ENCODE peak calls at places on chromosome 22, in four cellular contexts. A is T-helper 17 cell, G is cardiac muscle cell, L is tibial nerve. U is an unnamed sample.

GRCh38 chr22:36409911-36410756 is 22.4 kb upstream of the MYH9 start:
- DNase-seq in A (peak; percentile 59), L (no peak), G (peak; percentile 83), U (peak; percentile 58)

GRCh38 chr22:26597026-26597425 is 7.1 kb upstream of the TPST2 start:
- DNase-seq in L (no peak), A (no peak), G (no peak), U (no peak)

GRCh38 chr22:39180566-39180965 is 28.1 kb upstream of the CBX7 start:
- DNase-seq in A (no peak), G (no peak), L (no peak), U (no peak)

GRCh38 chr22:39592104-39593060 is 21.8 kb downstream of the CACNA1I start:
- DNase-seq in L (no peak), A (no peak), G (peak; percentile 82), U (no peak)

GRCh38 chr22:41508770-41509170 is 35.5 kb downstream of the POLR3H start:
- DNase-seq in A (no peak), G (no peak), L (no peak), U (no peak)

GRCh38 chr22:22037740-22038139 is 55.2 kb upstream of the TOP3B start:
- DNase-seq in L (no peak), G (peak; percentile 50), A (no peak), U (no peak)

GRCh38 chr22:36737776-36738175 is 34.2 kb upstream of the CACNG2 start:
- DNase-seq in L (no peak), A (no peak), G (no peak), U (no peak)

GRCh38 chr22:23110190-23110921 is 31.4 kb downstream of the RSPH14 start:
- DNase-seq in G (no peak), A (no peak), L (no peak), U (no peak)

GRCh38 chr22:22858559-22858937 is 29.1 kb upstream of the IGLL5 start:
- DNase-seq in A (no peak), L (no peak), G (no peak), U (no peak)

GRCh38 chr22:30262917-30263741 is 3.5 kb downstream of the OSM start:
- DNase-seq in L (peak; percentile 69), G (peak; percentile 76), A (peak; percentile 75), U (peak; percentile 84)

GRCh38 chr22:31757265-31757664 is 3.4 kb downstream of the DEPDC5 start:
- DNase-seq in A (no peak), G (peak; percentile 23), L (no peak), U (no peak)

GRCh38 chr22:49727881-49728563 is 99.7 kb downstream of the BRD1 start:
- DNase-seq in G (no peak), L (peak; percentile 2), A (no peak), U (no peak)
- H3K9me3 ChIP-seq in G (no peaks in the 10 kb centered on the region), L (no peaks in the 10 kb centered on the region), A (no peaks in the 10 kb centered on the region), U (no peaks in the 10 kb centered on the region)

GRCh38 chr22:47564651-47565050 is 802.2 kb downstream of the TBC1D22A start:
- DNase-seq in A (no peak), L (no peak), G (no peak), U (no peak)

GRCh38 chr22:47564158-47564450 is 801.7 kb downstream of the TBC1D22A start:
- DNase-seq in A (no peak), L (no peak), G (no peak), U (no peak)

GRCh38 chr22:47563406-47564157 is 801.1 kb downstream of the TBC1D22A start:
- DNase-seq in A (no peak), G (no peak), L (no peak), U (no peak)

GRCh38 chr22:47567126-47567730 is 804.8 kb downstream of the TBC1D22A start:
- DNase-seq in L (no peak), G (no peak), A (no peak), U (no peak)

GRCh38 chr22:47565607-47566006 is 803.2 kb downstream of the TBC1D22A start:
- DNase-seq in L (no peak), A (no peak), G (no peak), U (no peak)
- H3K9me3 ChIP-seq in L (no peaks in the 10 kb centered on the region), A (no peaks in the 10 kb centered on the region), G (no peaks in the 10 kb centered on the region), U (no peaks in the 10 kb centered on the region)

DNA sequence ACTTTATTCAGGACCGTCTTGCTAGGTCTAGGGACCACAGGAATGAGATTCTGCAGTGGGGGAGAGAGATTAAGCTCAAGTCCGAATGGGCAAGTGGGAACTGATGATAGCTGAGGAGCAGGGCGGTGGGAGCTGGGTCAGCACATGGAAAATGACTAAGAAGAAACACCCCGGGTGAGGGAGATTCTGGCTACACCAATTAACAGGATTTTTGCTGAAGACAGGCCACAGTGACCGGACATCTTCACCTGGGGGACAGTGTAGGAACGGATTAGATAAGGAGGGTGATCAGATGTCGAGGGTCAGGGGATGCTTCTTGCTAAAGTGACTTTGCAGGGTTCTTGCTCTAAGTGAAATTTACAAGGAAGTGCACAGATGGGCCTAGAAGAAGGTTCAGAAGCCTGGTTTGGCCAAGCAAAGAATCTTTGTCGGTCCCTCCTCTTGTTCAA is 8.5 kb upstream of the DGCR8 start:
- DNase-seq in A (no peak), G (peak; percentile 17), L (no peak), U (no peak)
- H3K9me3 ChIP-seq in A (no peaks in the 10 kb centered on the region), G (no peaks in the 10 kb centered on the region), L (no peaks in the 10 kb centered on the region), U (no peaks in the 10 kb centered on the region)

GRCh38 chr22:16956290-16956689 is 51.7 kb downstream of the GAB4 start:
- DNase-seq in G (no peak), L (no peak), A (no peak), U (no peak)

GRCh38 chr22:16960220-16960883 is 47.7 kb downstream of the GAB4 start:
- DNase-seq in G (no peak), L (no peak), A (no peak), U (no peak)

GRCh38 chr22:16957781-16958180 is 50.2 kb downstream of the GAB4 start:
- DNase-seq in A (no peak), L (no peak), G (no peak), U (no peak)

GRCh38 chr22:16959345-16959930 is 48.6 kb downstream of the GAB4 start:
- DNase-seq in L (no peak), A (no peak), G (no peak), U (no peak)

GRCh38 chr22:16958475-16958874 is 49.5 kb downstream of the GAB4 start:
- DNase-seq in L (no peak), A (no peak), G (no peak), U (no peak)
- H3K9me3 ChIP-seq in L (no peaks in the 10 kb centered on the region), A (no peaks in the 10 kb centered on the region), G (no peaks in the 10 kb centered on the region), U (no peaks in the 10 kb centered on the region)

GRCh38 chr22:48897959-48898358 is 929.7 kb downstream of the BRD1 start:
- DNase-seq in L (no peak), A (no peak), G (no peak), U (no peak)

GRCh38 chr22:48896766-48897637 is 930.7 kb downstream of the BRD1 start:
- DNase-seq in G (no peak), L (no peak), A (no peak), U (no peak)

GRCh38 chr22:48895831-48896765 is 931.6 kb downstream of the BRD1 start:
- DNase-seq in L (no peak), A (no peak), G (no peak), U (no peak)

GRCh38 chr22:48898524-48899377 is 928.9 kb downstream of the BRD1 start:
- DNase-seq in G (no peak), L (no peak), A (no peak), U (peak; percentile 25)

DNA sequence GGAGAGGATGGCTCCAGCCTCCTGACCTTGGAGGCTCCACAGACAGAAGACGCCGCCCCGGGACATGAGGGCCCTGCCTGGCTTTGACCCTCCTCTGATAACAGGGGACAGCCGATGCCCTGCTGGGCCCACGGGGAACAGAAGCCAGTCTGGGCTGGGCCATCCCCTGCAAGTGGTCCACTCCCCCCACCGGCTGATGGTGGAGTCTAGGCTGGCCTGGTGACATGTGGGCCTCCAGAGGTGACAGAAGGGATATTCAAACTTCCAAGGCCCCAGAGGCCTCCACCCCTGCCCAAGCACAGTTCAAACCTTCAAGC is 930.1 kb downstream of the BRD1 start:
- DNase-seq in A (no peak), L (no peak), G (no peak), U (no peak)
- H3K9me3 ChIP-seq in A (no peaks in the 10 kb centered on the region), L (no peaks in the 10 kb centered on the region), G (no peaks in the 10 kb centered on the region), U (no peaks in the 10 kb centered on the region)

DNA sequence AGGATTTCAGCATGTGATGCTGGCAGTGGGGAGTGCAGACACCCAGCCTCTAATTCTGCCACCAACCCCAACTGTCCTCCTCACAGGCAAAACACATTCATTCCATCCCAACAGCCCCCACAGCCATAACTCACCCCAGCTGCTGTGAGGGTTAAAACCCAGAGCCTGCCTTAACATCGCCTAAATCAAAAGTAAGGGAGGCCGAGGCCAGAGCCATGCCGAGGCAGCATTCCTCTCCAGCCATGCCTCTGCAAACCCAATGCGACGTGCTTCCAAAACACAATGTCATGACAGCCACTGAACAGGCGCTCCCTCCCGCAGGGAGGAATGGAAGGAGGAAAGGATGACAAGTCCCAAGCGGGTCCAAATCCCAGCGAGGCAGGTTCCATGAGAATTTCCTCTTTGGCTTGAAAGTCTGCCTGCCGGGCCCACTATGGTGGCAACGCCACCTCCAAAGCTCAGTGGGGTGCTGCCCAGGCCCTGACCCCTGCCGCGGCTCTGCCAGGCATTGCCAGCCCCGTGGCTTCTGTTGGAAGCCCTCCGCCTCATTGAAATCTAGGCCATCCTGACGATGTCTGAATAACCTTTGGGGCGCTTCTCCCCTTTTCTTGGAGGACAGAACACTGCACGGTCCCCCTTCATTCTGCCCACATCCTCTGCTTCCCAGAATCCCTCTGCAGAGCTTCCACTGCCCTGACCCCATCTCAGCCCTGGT is 472.3 kb downstream of the BRD1 start:
- DNase-seq in G (no peak), A (no peak), L (no peak), U (no peak)
- H3K9me3 ChIP-seq in G (no peaks in the 10 kb centered on the region), A (no peaks in the 10 kb centered on the region), L (no peaks in the 10 kb centered on the region), U (no peaks in the 10 kb centered on the region)

DNA sequence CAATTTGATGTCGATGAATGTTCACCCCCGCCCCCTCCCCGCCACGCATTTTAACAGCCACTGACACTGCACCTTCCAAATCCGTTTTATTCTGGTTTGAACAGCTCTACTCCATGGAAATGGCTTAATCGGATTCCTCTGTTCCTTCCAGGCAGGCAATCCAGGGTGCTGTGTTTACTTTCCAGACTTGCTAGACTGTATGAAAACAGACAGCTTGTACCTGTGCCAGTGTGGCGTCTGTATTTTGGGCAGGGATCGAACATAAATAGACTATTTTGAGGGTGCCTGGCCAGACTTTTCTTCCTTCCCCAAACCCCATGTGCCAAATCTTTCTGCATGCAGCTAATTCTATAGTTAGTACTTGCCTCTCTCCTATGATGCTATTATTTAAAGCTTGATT is 815.0 kb downstream of the BRD1 start:
- DNase-seq in A (no peak), L (peak; percentile 9), G (no peak), U (no peak)
- H3K9me3 ChIP-seq in A (no peaks in the 10 kb centered on the region), L (no peaks in the 10 kb centered on the region), G (no peaks in the 10 kb centered on the region), U (no peaks in the 10 kb centered on the region)

GRCh38 chr22:48431536-48432315 is 1395.9 kb downstream of the BRD1 start:
- DNase-seq in A (no peak), G (no peak), L (no peak), U (no peak)
- H3K9me3 ChIP-seq in A (no peaks in the 10 kb centered on the region), G (no peaks in the 10 kb centered on the region), L (no peaks in the 10 kb centered on the region), U (no peaks in the 10 kb centered on the region)

U was measured in CD4-positive, alpha-beta T cell.